ENCODE peak calls at places on chromosomes 6 and 20, in four cellular contexts. One of them, this sample, is unnamed.

GRCh38 chr6:116251568-116252384 is 2.1 kb downstream of the TSPYL4 start:
- DNase-seq in endothelial cell: no peak
- DNase-seq in foreskin fibroblast: peak
- DNase-seq in ovary: no peak
- DNase-seq in this sample: no peak

GRCh38 chr20:62971211-62971949 is 18.9 kb downstream of the SLC17A9 start:
- DNase-seq in endothelial cell: no peak
- DNase-seq in ovary: no peak
- DNase-seq in foreskin fibroblast: no peak
- DNase-seq in this sample: no peak

GRCh38 chr20:20731945-20732296 is 19.5 kb upstream of the RALGAPA2 start:
- DNase-seq in ovary: no peak
- DNase-seq in endothelial cell: no peak
- DNase-seq in foreskin fibroblast: no peak
- DNase-seq in this sample: no peak

GRCh38 chr6:150723857-150724256 is 124.2 kb downstream of the PLEKHG1 start:
- DNase-seq in ovary: no peak
- DNase-seq in foreskin fibroblast: peak
- DNase-seq in endothelial cell: no peak
- DNase-seq in this sample: no peak

GRCh38 chr6:9717568-9717967 is 697.3 kb downstream of the TFAP2A start:
- DNase-seq in endothelial cell: no peak
- DNase-seq in ovary: no peak
- DNase-seq in foreskin fibroblast: no peak
- DNase-seq in this sample: no peak

GRCh38 chr6:35919827-35920751 is 809 bp downstream of the SRPK1 start:
- DNase-seq in endothelial cell: peak
- DNase-seq in ovary: no peak
- DNase-seq in foreskin fibroblast: peak
- DNase-seq in this sample: peak

GRCh38 chr6:5665173-5665572 is 341.6 kb downstream of the NRN1 start:
- DNase-seq in endothelial cell: no peak
- DNase-seq in ovary: no peak
- DNase-seq in foreskin fibroblast: no peak
- DNase-seq in this sample: peak

GRCh38 chr6:157240059-157240959 is 83.0 kb downstream of the TMEM242 start:
- DNase-seq in foreskin fibroblast: peak
- DNase-seq in endothelial cell: no peak
- DNase-seq in ovary: peak
- DNase-seq in this sample: no peak

GRCh38 chr6:36545767-36546663 is 1.3 kb downstream of the STK38 start:
- DNase-seq in endothelial cell: peak
- DNase-seq in ovary: no peak
- DNase-seq in foreskin fibroblast: peak
- DNase-seq in this sample: no peak

GRCh38 chr6:90691823-90692222 is 105.0 kb upstream of the MAP3K7 start:
- DNase-seq in ovary: no peak
- DNase-seq in endothelial cell: peak
- DNase-seq in foreskin fibroblast: no peak
- DNase-seq in this sample: no peak
- TF ChIP-seq CTCF in ovary: no peak
- TF ChIP-seq CTCF in endothelial cell: peak
- TF ChIP-seq CTCF in foreskin fibroblast: no peak
- TF ChIP-seq CTCF in this sample: no peak

GRCh38 chr6:122372647-122373046 is 26.8 kb upstream of the HSF2 start:
- DNase-seq in ovary: no peak
- DNase-seq in endothelial cell: no peak
- DNase-seq in foreskin fibroblast: peak
- DNase-seq in this sample: no peak
- TF ChIP-seq CTCF in ovary: no peak
- TF ChIP-seq CTCF in endothelial cell: peak
- TF ChIP-seq CTCF in foreskin fibroblast: no peak
- TF ChIP-seq CTCF in this sample: no peak

DNA sequence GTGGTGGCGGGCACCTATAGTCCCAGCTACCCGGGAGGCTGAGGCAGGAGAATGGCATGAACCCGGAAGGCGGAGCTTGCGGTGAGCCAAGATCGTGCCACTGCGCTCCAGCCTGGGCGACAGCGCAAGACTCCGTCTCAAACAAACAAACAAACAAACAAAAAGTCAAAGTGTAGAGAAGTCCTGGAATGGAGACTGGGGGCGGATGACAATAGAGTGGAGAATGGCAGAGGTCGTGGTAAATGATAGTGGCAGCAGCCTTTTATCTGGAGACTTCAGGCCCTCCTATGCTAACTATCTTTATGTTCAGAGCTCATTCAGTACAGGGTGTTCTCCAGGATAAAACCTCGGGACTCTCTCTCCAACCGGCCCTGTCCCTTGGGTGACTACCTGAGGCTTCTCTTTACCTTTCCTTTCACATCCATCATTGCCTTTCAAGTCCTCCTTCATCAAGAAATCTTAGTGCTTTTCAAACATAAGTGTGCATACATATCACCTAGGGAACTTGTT is 1.4 kb upstream of the FKBPL start:
- DNase-seq in ovary: no peak
- DNase-seq in endothelial cell: no peak
- DNase-seq in foreskin fibroblast: no peak
- DNase-seq in this sample: no peak
- TF ChIP-seq CTCF in ovary: no peak
- TF ChIP-seq CTCF in endothelial cell: no peak
- TF ChIP-seq CTCF in foreskin fibroblast: no peak
- TF ChIP-seq CTCF in this sample: no peak

GRCh38 chr6:11387702-11388101 is 149.8 kb upstream of the TMEM170B start:
- DNase-seq in ovary: no peak
- DNase-seq in foreskin fibroblast: no peak
- DNase-seq in endothelial cell: no peak
- DNase-seq in this sample: no peak
- TF ChIP-seq CTCF in ovary: no peak
- TF ChIP-seq CTCF in foreskin fibroblast: no peak
- TF ChIP-seq CTCF in endothelial cell: no peak
- TF ChIP-seq CTCF in this sample: no peak

DNA sequence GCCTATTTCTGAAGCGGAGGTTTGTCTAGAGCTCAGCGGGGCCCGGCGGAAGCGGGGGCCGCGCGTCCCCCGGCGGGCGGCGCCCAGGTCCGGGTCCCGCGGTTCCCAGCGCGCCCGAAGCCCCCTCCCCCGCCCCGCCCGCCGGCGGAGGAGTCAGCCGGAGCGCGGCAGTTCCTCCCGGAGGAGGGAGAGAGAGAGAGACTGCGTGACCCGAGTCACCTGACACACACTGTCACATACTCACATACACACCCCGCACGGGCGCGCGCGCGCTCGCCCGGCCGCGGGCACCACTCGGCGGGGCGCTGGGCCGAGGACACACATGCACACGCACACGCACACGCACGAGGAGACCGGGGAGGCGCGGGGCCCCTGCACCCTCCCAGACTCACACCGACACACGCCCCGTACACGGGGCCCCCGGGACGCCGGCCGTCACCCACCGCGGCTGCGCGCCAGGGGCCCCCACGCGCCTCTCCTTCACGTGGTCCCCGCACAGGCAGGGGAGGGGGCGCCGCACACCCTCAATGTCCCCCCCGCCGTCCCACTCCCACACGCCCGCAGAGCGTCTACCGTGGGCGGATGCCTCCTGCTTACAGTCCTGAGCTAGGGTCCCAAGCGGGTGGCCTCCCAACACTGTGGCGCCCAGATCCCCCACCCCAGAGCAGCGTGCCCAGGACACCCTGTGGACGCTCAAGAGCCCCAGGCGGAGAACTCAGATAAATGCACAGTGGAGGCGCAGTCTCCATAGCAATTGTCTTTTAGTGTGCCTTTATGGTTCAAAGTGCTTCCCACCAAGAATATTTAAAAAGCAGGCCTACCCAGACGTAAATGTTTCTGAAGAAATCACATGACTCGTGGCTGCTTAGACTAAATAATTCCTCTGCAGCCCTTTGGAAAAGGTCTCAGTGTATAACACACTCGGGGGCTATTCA is at the start of gene RRAGD:
- DNase-seq in foreskin fibroblast: peak
- DNase-seq in ovary: peak
- DNase-seq in endothelial cell: peak
- DNase-seq in this sample: peak
- TF ChIP-seq CTCF in foreskin fibroblast: no peak
- TF ChIP-seq CTCF in ovary: no peak
- TF ChIP-seq CTCF in endothelial cell: no peak
- TF ChIP-seq CTCF in this sample: no peak

DNA sequence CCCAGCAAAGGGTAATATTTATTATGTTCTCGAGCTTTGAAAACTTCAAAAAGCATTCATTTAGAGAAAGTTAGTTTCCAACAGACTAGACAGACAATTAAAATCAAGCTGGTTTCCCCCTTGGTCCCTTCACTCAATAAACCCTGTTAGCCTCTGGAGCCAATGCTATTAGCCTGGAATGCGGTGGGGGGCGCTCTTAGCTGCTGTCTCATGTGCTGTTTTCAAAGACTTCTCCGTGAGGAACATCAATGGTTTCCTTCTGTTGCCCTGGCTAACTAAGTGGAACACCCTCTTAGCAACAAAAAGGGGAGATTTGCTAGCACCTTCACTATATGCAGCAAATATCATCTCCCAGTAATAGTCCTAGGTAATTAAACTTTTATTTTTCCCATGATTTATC is 86.4 kb downstream of the LY86 start:
- DNase-seq in endothelial cell: peak
- DNase-seq in foreskin fibroblast: no peak
- DNase-seq in ovary: no peak
- DNase-seq in this sample: no peak
- TF ChIP-seq CTCF in endothelial cell: peak
- TF ChIP-seq CTCF in foreskin fibroblast: peak
- TF ChIP-seq CTCF in ovary: no peak
- TF ChIP-seq CTCF in this sample: no peak